ENCODE peak calls at places on chromosomes 7 and 10, in eight cellular contexts. T is left lung, H is psoas muscle, Y is sigmoid colon, V is neuronal stem cell, X is hepatocyte, M is endothelial cell of umbilical vein, L is adrenal gland. C is an unnamed sample.

GRCh38 chr10:43166207-43166878 is 28.1 kb downstream of the CSGALNACT2 start:
- DNase-seq in T (no peak), H (no peak), Y (no peak), V (no peak), X (no peak), M (peak; percentile 12), L (no peak), C (no peak)

GRCh38 chr10:49474901-49475300 is 64.0 kb downstream of the ERCC6 start:
- DNase-seq in T (no peak), H (no peak), Y (no peak), V (no peak), X (no peak), M (no peak), L (no peak), C (no peak)

GRCh38 chr7:46600340-46600739 is 679.3 kb upstream of the IGFBP3 start:
- DNase-seq in T (no peak), H (peak; percentile 56), Y (peak; percentile 89), V (no peak), X (peak; percentile 37), M (no peak), L (no peak), C (no peak)

GRCh38 chr10:69048103-69048502 is 39.8 kb upstream of the SRGN start:
- DNase-seq in T (no peak), H (no peak), Y (peak; percentile 80), V (no peak), X (no peak), M (no peak), L (peak; percentile 73), C (peak; percentile 78)

GRCh38 chr10:119441151-119441821 is 101.2 kb downstream of the RGS10 start:
- DNase-seq in T (no peak), H (peak; percentile 71), Y (peak; percentile 82), V (no peak), X (no peak), M (peak; percentile 6), L (peak; percentile 62), C (peak; percentile 43)

GRCh38 chr7:14717711-14718304 is 184.7 kb downstream of the DGKB start:
- DNase-seq in T (no peak), H (no peak), Y (no peak), V (no peak), X (peak; percentile 41), M (peak; percentile 48), L (no peak), C (no peak)

GRCh38 chr7:15685358-15686181 is 913 bp downstream of the MEOX2 start:
- DNase-seq in T (peak; percentile 75), H (peak; percentile 85), Y (peak; percentile 73), V (peak; percentile 26), X (peak; percentile 18), M (peak; percentile 54), L (no peak), C (peak; percentile 50)

GRCh38 chr7:25860206-25860881 is 291.7 kb upstream of the NFE2L3 start:
- DNase-seq in T (no peak), H (no peak), Y (no peak), V (no peak), X (no peak), M (peak; percentile 24), L (no peak), C (no peak)

GRCh38 chr10:11243425-11244222 is 226.0 kb downstream of the CELF2 start:
- DNase-seq in T (no peak), H (no peak), Y (no peak), V (no peak), X (no peak), M (no peak), L (no peak), C (no peak)

GRCh38 chr7:37467017-37467416 is 18.4 kb upstream of the ELMO1 start:
- DNase-seq in T (no peak), H (no peak), Y (no peak), V (no peak), X (no peak), M (no peak), L (no peak), C (no peak)

DNA sequence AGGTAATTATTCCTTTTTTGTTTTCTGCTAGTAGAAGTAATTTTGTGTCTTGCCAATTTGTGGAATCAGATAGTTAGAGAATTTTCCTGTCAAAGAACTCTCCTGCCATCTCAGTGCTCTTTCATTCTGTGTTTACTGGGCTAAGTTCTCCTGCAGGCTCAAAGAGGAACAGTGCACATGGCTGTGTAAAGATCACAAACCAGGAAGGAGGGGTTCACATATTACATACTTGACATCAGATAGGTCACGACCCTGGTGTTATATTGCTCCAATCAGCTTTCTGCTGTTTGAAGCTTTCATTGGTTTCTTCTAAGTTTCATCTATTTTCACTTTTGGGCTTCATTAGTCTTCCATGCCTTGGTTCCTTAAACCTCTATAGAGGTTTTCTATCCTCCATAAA is 13.5 kb upstream of the ELMO1 start:
- DNase-seq in T (no peak), H (no peak), Y (no peak), V (no peak), X (no peak), M (no peak), L (no peak), C (no peak)
- H3K27ac ChIP-seq in T (no peak overlapping the region), H (no peak overlapping the region), Y (no peak overlapping the region), V (no peak overlapping the region), X (no peak overlapping the region), M (no peak overlapping the region), L (no peak overlapping the region), C (no peak overlapping the region)

DNA sequence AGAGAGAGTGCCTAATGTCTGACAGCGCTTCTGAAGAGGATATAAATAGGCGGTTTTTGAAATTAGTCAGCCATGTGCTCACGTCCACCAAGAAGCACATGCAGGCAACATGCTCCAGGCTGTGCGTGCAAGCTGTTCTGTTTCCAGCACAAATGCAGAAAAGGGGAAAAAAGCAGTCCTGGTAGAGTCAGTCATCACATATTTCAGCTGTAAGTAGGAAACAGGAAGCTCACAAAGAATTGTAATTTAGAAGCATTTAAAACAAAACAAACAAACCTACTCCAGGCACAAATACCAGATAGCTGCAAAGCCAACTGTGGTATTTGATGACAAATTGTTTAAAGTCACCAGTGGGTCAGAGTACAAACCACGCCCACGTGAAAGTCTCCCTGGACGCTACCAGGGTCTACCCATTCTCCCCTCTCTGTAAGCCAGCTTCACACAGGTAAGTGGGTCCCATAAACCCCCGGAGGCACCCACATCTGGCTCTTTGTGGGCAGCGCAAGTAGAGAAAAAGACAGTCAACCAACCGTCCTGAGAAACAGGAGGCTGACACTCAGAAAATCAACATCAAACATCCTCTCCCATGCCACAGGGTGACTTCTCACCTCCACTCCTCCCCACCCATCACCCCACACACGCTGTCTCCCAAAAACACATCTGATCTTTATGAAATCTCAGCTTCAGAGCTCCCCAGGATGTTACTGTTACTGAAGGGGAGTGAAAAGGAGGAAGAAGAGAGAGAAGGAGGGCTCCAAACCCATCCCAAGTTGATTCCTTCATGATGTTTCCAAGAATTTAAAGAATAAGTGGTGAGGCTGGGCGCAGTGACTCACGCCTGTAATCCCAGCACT is 186.4 kb downstream of the FAM107B start:
- DNase-seq in T (no peak), H (no peak), Y (no peak), V (no peak), X (peak; percentile 70), M (peak; percentile 97), L (no peak), C (no peak)
- H3K4me3 ChIP-seq in T (no peak overlapping the region), H (no peak overlapping the region), Y (no peak overlapping the region), V (no peak overlapping the region), X (no peak overlapping the region), M (no peak overlapping the region), L (no peak overlapping the region), C (no peak overlapping the region)

DNA sequence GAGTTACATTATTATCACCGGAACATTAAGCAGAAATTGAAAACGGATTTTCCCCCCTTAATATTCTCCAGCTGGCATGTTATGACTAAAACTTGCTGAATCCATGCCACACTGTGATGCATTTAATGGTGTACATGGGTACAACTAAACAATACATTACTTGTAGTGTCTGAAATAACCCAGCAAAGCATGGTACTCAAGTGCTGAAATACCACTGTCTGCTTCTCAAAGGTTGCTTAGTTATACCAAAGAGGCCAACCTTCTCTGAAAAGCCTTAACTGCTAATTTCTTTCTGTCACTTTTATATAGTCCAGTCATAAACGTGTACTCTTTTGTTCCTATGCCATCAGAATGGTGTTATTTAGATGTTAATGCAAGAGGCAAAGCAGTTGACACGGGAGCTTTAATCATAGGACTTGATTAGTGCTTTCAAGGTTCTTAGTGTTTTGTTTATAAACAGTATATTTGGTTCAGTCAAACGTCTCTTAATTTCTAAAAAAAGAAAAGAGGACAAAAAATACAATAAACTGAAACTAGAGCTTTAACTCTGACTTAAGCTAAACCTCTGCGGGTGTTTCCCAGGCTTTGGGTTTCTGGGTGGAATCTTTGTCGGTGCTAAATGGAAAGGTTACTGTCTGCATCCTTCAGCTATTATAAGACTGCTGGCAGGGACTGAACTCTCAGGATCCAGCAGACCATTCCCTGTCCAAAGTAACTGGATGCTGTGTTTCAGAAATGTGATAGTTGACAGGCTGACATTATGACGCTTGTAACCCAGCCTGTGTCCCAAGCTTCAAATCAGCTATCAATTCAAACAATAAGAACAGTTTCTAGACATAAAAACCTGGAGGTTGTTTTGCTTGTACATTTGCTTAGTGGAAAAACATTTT is 202.6 kb downstream of the PPP1R3A start:
- DNase-seq in T (no peak), H (no peak), Y (no peak), V (no peak), X (no peak), M (no peak), L (no peak), C (no peak)
- H3K27ac ChIP-seq in T (no peak overlapping the region), H (peak overlapping the region; percentile 74), Y (peak overlapping the region; percentile 54), V (no peak overlapping the region), X (no peak overlapping the region), M (no peak overlapping the region), L (no peak overlapping the region), C (no peak overlapping the region)

GRCh38 chr10:122492006-122492405 is 30.7 kb downstream of the HTRA1 start:
- DNase-seq in T (no peak), H (no peak), Y (no peak), V (no peak), X (no peak), M (no peak), L (no peak), C (peak; percentile 29)

GRCh38 chr10:122494833-122495232 is 33.5 kb downstream of the HTRA1 start:
- DNase-seq in T (no peak), H (peak; percentile 88), Y (no peak), V (no peak), X (no peak), M (peak; percentile 91), L (no peak), C (peak; percentile 41)

GRCh38 chr10:122493761-122494160 is 32.4 kb downstream of the HTRA1 start:
- DNase-seq in T (no peak), H (no peak), Y (no peak), V (no peak), X (no peak), M (no peak), L (no peak), C (peak; percentile 14)

GRCh38 chr10:122494173-122494820 is 32.9 kb downstream of the HTRA1 start:
- DNase-seq in T (no peak), H (no peak), Y (no peak), V (no peak), X (no peak), M (peak; percentile 71), L (no peak), C (peak; percentile 29)

DNA sequence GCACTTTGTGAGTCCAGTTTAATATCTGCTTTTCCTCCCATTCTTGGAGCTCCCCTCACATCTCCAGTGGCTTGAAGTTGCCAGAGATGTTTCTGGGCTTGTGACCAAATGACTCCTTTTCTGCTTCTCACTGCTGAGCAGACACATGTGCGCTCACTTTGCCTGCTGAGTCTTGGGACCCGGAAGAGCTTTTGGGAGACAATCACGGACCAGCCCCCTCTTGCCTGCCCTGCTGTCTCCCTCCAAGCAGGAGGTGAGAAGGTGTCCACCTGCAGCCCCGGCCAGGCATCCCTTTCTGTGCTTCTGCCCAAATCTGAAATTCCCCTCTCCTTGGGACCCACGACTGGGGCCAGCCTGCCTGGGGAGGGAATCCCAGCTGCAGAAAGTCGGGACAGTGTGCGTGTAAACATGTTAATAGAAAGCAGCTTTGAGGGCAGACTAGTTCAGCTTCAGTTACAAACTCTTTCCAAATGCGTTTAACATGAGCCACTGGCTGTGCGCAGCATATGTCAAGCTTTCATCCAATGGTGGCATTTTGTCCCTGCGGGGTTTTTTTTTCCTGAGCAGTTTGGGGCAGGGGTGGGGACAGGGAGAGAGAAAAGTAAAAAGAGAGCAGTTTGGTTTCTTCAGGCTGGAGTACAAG is 31.7 kb downstream of the HTRA1 start:
- DNase-seq in T (no peak), H (no peak), Y (peak; percentile 84), V (no peak), X (peak; percentile 28), M (no peak), L (no peak), C (peak; percentile 32)
- H3K4me3 ChIP-seq in T (no peak overlapping the region), H (no peak overlapping the region), Y (no peak overlapping the region), V (no peak overlapping the region), X (no peak overlapping the region), M (no peak overlapping the region), L (no peak overlapping the region), C (no peak overlapping the region)